ENCODE peak calls at places on chromosomes 11 and 22, in five cellular contexts. F, X, E, I and J are unnamed samples.

GRCh38 chr11:67416416-67417335 is 1.2 kb downstream of the CARNS1 start:
- DNase-seq in X (no peak), F (peak; percentile 18), I (no peak), E (no peak), J (no peak)

GRCh38 chr22:23550049-23550650 is 29.9 kb downstream of the IGLL1 start:
- DNase-seq in X (no peak), I (no peak), E (no peak), F (no peak), J (no peak)

GRCh38 chr11:115695677-115696451 is 191.6 kb upstream of the CADM1 start:
- DNase-seq in I (no peak), X (no peak), E (peak; percentile 57), F (no peak), J (no peak)

GRCh38 chr11:3929232-3929631 is 73.8 kb downstream of the STIM1 start:
- DNase-seq in F (no peak), E (no peak), I (no peak), X (no peak), J (no peak)

GRCh38 chr11:78270993-78271392 is 82.3 kb downstream of the USP35 start:
- DNase-seq in F (no peak), E (no peak), I (no peak), X (no peak), J (no peak)

GRCh38 chr22:49719046-49719445 is 108.6 kb downstream of the BRD1 start:
- DNase-seq in E (no peak), X (no peak), I (no peak), F (no peak), J (no peak)

GRCh38 chr11:77611921-77612320 is 22.2 kb downstream of the AQP11 start:
- DNase-seq in I (no peak), E (no peak), F (no peak), X (peak; percentile 47), J (no peak)

GRCh38 chr11:108967571-108967970 is 302.7 kb downstream of the DDX10 start:
- DNase-seq in E (no peak), F (peak; percentile 27), X (peak; percentile 63), I (no peak), J (no peak)

GRCh38 chr22:46593211-46593676 is 26.9 kb upstream of the GRAMD4 start:
- DNase-seq in F (no peak), E (peak; percentile 1), I (no peak), X (no peak), J (no peak)

GRCh38 chr11:112759418-112759817 is 201.8 kb upstream of the NCAM1 start:
- DNase-seq in F (no peak), E (no peak), X (no peak), I (no peak), J (no peak)

GRCh38 chr11:105429421-105429965 is 180.4 kb upstream of the GRIA4 start:
- DNase-seq in F (no peak), X (no peak), E (peak; percentile 14), I (no peak), J (no peak)

GRCh38 chr11:44556735-44557409 is 8.6 kb upstream of the CD82 start:
- DNase-seq in I (peak; percentile 68), X (peak; percentile 87), E (peak; percentile 74), F (peak; percentile 69), J (peak; percentile 68)

GRCh38 chr11:112354364-112354763 is 93.7 kb upstream of the PLET1 start:
- DNase-seq in X (no peak), I (no peak), E (no peak), F (no peak), J (no peak)

GRCh38 chr22:22787805-22788459 is 99.7 kb upstream of the IGLL5 start:
- DNase-seq in F (peak; percentile 49), X (peak; percentile 48), I (peak; percentile 54), E (peak; percentile 83), J (peak; percentile 22)

GRCh38 chr22:50035131-50035881 is 22.7 kb upstream of the IL17REL start:
- DNase-seq in X (no peak), F (no peak), E (no peak), I (no peak), J (no peak)

GRCh38 chr22:23075525-23076216 is 5.4 kb downstream of the GNAZ start:
- DNase-seq in F (no peak), E (no peak), I (no peak), X (no peak), J (no peak)

GRCh38 chr11:14336507-14337503 is 22.2 kb downstream of the RRAS2 start:
- DNase-seq in X (peak; percentile 73), E (no peak), F (peak; percentile 86), I (no peak), J (no peak)

GRCh38 chr11:34405079-34405858 is 33.5 kb upstream of the CAT start:
- DNase-seq in E (no peak), X (no peak), I (no peak), F (peak; percentile 45), J (no peak)

GRCh38 chr11:42727879-42728278 is 583.9 kb upstream of the API5 start:
- DNase-seq in F (no peak), I (no peak), X (no peak), E (no peak), J (no peak)

GRCh38 chr11:73521621-73522020 is 76.3 kb downstream of the FAM168A start:
- DNase-seq in E (no peak), F (no peak), I (no peak), X (no peak), J (no peak)

GRCh38 chr11:19237381-19237780 is 3.4 kb downstream of the E2F8 start:
- DNase-seq in E (no peak), I (no peak), X (no peak), F (no peak), J (no peak)
- H3K9ac ChIP-seq in E (no peak overlapping the region), I (no peak overlapping the region), X (no peak overlapping the region), F (no peak overlapping the region), J (no peak overlapping the region)

GRCh38 chr22:36913431-36914382 is at the start of gene CSF2RB:
- DNase-seq in I (peak; percentile 78), F (no peak), X (no peak), E (no peak), J (no peak)
- H3K9ac ChIP-seq in I (peak within 1 kb of the TSS; percentile 86), F (no peak within 1 kb of the TSS), X (no peak within 1 kb of the TSS), E (no peak within 1 kb of the TSS), J (no peak within 1 kb of the TSS)

DNA sequence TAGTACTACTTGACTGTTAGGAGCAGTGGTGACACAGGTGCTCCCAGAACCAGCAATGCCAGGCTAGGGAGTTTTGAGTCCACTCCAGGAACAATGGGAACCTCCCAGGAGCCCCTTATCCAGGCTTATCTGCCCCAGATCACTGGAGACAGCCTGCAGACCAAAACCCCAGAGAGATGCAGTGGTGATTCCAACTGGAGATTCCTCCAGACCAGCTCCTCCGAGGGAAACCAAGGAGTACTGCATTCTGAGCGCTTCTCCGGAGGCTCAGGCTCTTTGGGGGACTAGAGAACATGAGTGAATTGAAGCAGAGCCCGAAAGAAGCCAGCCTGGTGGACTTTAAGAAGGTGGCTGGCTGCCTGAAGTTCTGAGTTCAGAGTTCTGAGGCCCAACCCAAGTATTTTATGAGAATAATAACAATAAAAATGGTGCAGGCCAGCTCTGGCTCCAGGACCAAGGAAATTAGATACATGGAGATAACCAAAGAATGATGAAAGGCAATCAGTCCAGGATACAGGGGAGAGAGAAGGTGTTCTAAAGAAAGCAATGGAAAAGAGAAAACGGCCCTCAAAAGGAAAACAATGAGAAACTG is 1.3 kb upstream of the TMEM25 start:
- DNase-seq in I (no peak), E (peak; percentile 29), F (no peak), X (no peak), J (no peak)
- H3K9ac ChIP-seq in I (no peak overlapping the region), E (no peak overlapping the region), F (no peak overlapping the region), X (no peak overlapping the region), J (no peak overlapping the region)

DNA sequence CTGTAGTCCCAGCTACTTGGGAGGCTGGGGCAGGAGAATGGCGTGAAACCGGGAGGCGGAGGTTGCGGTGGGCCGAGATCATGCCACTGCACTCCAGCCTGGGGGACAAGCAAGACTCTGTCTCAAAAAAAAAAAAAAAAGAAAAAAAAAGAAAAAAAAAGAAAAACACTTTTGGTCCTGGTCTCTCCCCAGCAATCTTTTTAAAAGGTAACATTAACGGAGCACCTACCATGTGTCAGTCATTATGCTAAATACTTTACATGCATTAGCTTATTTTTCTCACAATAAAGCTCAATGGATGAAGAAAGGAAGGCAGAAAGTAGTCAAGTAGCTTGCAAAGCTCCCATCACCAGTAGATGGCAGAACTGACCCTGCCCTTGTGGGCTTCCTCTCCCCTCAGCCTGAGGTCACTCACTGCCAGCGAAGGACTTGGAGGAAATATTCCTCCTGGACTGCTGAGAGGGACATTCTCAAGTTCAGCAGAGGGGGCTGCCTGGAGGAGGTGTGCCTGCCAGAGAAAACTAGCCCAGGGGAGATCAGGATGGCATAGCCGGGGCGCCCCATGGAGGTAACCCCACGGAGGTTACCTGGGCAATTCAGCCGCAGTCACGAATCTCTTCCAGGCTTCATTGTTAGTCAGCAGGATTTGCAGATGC is 15.5 kb downstream of the APOL3 start:
- DNase-seq in I (peak; percentile 20), E (peak; percentile 72), F (peak; percentile 83), X (peak; percentile 86), J (peak; percentile 48)
- H3K9ac ChIP-seq in I (no peak overlapping the region), E (no peak overlapping the region), F (no peak overlapping the region), X (peak overlapping the region; percentile 68), J (no peak overlapping the region)